ENCODE peak calls at places on chromosomes 12 and 14, in eight cellular contexts. R is lower lobe of right lung; A is H9; D is vagina; G is aorta; Q is CD8-positive, alpha-beta T cell; I is left ventricle myocardium inferior; C is spleen. V is an unnamed sample. For H3K9me3, the result is how much of the 10 kb centered on the place peaks cover.

GRCh38 chr12:6279256-6279628 is 31.2 kb upstream of the PLEKHG6 start:
- DNase-seq in R (peak), A (no peak), D (no peak), G (no peak), Q (no peak), I (no peak), C (no peak), V (no peak)

GRCh38 chr12:98894412-98895085 is 249.5 kb downstream of the APAF1 start:
- DNase-seq in R (no peak), A (peak), D (no peak), G (no peak), Q (no peak), I (no peak), C (no peak), V (no peak)

GRCh38 chr14:95098984-95099599 is 58.2 kb downstream of the DICER1 start:
- DNase-seq in R (peak), A (peak), D (no peak), G (peak), Q (peak), I (peak), C (no peak), V (peak)

GRCh38 chr14:59358105-59358504 is 107.1 kb downstream of the GPR135 start:
- DNase-seq in R (no peak), A (peak), D (no peak), G (peak), Q (no peak), I (peak), C (no peak), V (no peak)

GRCh38 chr12:48366131-48366530 is 15.4 kb upstream of the ZNF641 start:
- DNase-seq in R (no peak), A (no peak), D (no peak), G (no peak), Q (no peak), I (no peak), C (no peak), V (no peak)

GRCh38 chr14:74620497-74620921 is 8.5 kb upstream of the LTBP2 start:
- DNase-seq in R (no peak), A (no peak), D (no peak), G (no peak), Q (peak), I (no peak), C (no peak), V (no peak)

GRCh38 chr14:95520346-95520745 is 3.9 kb upstream of the SYNE3 start:
- DNase-seq in R (no peak), A (no peak), D (peak), G (peak), Q (no peak), I (no peak), C (no peak), V (no peak)

GRCh38 chr14:49619730-49620129 is 696 bp downstream of the RPL36AL start:
- DNase-seq in R (no peak), A (no peak), D (no peak), G (no peak), Q (no peak), I (no peak), C (no peak), V (no peak)

GRCh38 chr12:42589465-42590323 is at the start of gene PRICKLE1:
- DNase-seq in R (peak), A (peak), D (no peak), G (peak), Q (no peak), I (peak), C (peak), V (no peak)

GRCh38 chr14:106490442-106490841 is 964.1 kb downstream of the TMEM121 start:
- DNase-seq in R (no peak), A (no peak), D (no peak), G (no peak), Q (no peak), I (no peak), C (no peak), V (no peak)
- H3K9me3 ChIP-seq in R (under half), A (half or more), D (under half), G (under half), Q (under half), I (under half), C (under half), V (under half)

DNA sequence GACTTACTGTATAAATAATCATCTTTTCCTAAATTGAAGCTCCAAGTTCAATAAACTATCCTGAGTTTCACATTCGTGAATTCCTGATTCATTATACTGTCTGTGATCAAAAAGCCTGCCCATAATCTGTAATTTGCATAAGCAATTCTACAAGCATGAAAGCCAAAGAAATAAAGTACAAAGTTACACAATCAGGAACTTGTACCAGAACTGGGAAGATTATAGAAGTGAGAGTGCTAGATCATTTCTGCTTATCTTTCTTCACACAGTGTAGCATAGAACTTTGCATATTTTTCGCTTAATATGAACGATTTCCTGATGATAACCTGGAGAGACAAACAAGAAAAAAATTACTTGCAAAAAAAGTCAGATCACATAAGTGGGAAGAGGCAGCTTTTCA is 308.2 kb downstream of the C12orf50 start:
- DNase-seq in R (no peak), A (no peak), D (no peak), G (no peak), Q (no peak), I (no peak), C (no peak), V (no peak)
- H3K9me3 ChIP-seq in R (under half), A (under half), D (under half), G (under half), Q (under half), I (under half), C (under half), V (under half)

GRCh38 chr12:132949936-132950837 is 5.9 kb downstream of the ZNF605 start:
- DNase-seq in R (no peak), A (no peak), D (no peak), G (no peak), Q (no peak), I (no peak), C (peak), V (no peak)
- H3K9me3 ChIP-seq in R (half or more), A (under half), D (half or more), G (under half), Q (under half), I (half or more), C (half or more), V (under half)

GRCh38 chr14:101294136-101294535 is 267.2 kb upstream of the DIO3 start:
- DNase-seq in R (no peak), A (no peak), D (no peak), G (no peak), Q (no peak), I (no peak), C (no peak), V (no peak)

GRCh38 chr14:101290681-101291080 is 270.6 kb upstream of the DIO3 start:
- DNase-seq in R (no peak), A (no peak), D (no peak), G (no peak), Q (no peak), I (no peak), C (no peak), V (no peak)

GRCh38 chr14:101292448-101292847 is 268.8 kb upstream of the DIO3 start:
- DNase-seq in R (no peak), A (no peak), D (no peak), G (no peak), Q (no peak), I (no peak), C (no peak), V (no peak)

GRCh38 chr14:101291390-101291789 is 269.9 kb upstream of the DIO3 start:
- DNase-seq in R (no peak), A (no peak), D (no peak), G (no peak), Q (no peak), I (no peak), C (no peak), V (no peak)

GRCh38 chr14:101293609-101294008 is 267.7 kb upstream of the DIO3 start:
- DNase-seq in R (no peak), A (no peak), D (no peak), G (no peak), Q (no peak), I (no peak), C (no peak), V (no peak)
- H3K9me3 ChIP-seq in R (under half), A (under half), D (under half), G (under half), Q (under half), I (under half), C (under half), V (under half)

DNA sequence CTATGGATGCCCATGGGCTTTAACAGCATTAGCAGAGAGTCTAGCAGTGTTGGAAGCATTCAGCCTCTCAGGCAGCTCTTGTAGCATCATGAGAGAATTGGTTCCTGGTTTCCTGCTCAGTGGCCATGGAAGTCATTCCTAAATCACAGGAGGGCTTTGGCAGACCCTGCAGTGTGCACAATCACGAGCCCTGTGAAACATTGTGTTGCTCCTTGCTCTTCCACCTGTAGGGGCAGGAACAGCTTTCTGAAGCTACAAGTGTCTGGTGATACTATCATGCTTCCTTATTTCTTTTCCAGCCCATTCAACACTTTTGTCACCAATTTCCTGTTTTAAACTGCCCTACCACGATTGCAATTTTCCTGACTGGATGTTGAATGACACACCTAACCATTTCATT is 402.2 kb upstream of the USP15 start:
- DNase-seq in R (no peak), A (no peak), D (no peak), G (no peak), Q (no peak), I (no peak), C (no peak), V (no peak)
- H3K9me3 ChIP-seq in R (under half), A (under half), D (under half), G (under half), Q (under half), I (under half), C (under half), V (under half)

V was measured in CD4-positive, alpha-beta T cell.